ENCODE peak calls at places on chromosomes 6 and 20, in four cellular contexts. One of them, this sample, is unnamed.

GRCh38 chr20:5067877-5068276 is 51.9 kb downstream of the PCNA start:
- ATAC-seq in naive thymus-derived CD4-positive, alpha-beta T cell: no peak
- ATAC-seq in aorta: no peak
- ATAC-seq in activated T-cell treated with anti-CD3 and anti-CD28 coated beads, Interleukin-2, amount 50 U/mL, for 4 hours: no peak
- ATAC-seq in this sample: no peak

GRCh38 chr20:38550274-38550673 is 30.7 kb upstream of the ADIG start:
- ATAC-seq in aorta: no peak
- ATAC-seq in naive thymus-derived CD4-positive, alpha-beta T cell: peak
- ATAC-seq in activated T-cell treated with anti-CD3 and anti-CD28 coated beads, Interleukin-2, amount 50 U/mL, for 4 hours: no peak
- ATAC-seq in this sample: no peak

GRCh38 chr6:39681566-39682250 is 43.5 kb downstream of the KIF6 start:
- ATAC-seq in naive thymus-derived CD4-positive, alpha-beta T cell: no peak
- ATAC-seq in activated T-cell treated with anti-CD3 and anti-CD28 coated beads, Interleukin-2, amount 50 U/mL, for 4 hours: no peak
- ATAC-seq in aorta: no peak
- ATAC-seq in this sample: no peak

GRCh38 chr6:36608788-36609563 is 14.8 kb downstream of the SRSF3 start:
- ATAC-seq in aorta: no peak
- ATAC-seq in activated T-cell treated with anti-CD3 and anti-CD28 coated beads, Interleukin-2, amount 50 U/mL, for 4 hours: no peak
- ATAC-seq in naive thymus-derived CD4-positive, alpha-beta T cell: peak
- ATAC-seq in this sample: no peak

GRCh38 chr6:98560418-98560817 is 274.0 kb upstream of the POU3F2 start:
- ATAC-seq in naive thymus-derived CD4-positive, alpha-beta T cell: no peak
- ATAC-seq in activated T-cell treated with anti-CD3 and anti-CD28 coated beads, Interleukin-2, amount 50 U/mL, for 4 hours: no peak
- ATAC-seq in aorta: no peak
- ATAC-seq in this sample: no peak

GRCh38 chr20:45924391-45925261 is 9.9 kb upstream of the PCIF1 start:
- ATAC-seq in aorta: peak
- ATAC-seq in activated T-cell treated with anti-CD3 and anti-CD28 coated beads, Interleukin-2, amount 50 U/mL, for 4 hours: no peak
- ATAC-seq in naive thymus-derived CD4-positive, alpha-beta T cell: no peak
- ATAC-seq in this sample: peak

GRCh38 chr6:87820343-87820984 is 118.4 kb upstream of the AKIRIN2 start:
- ATAC-seq in aorta: no peak
- ATAC-seq in activated T-cell treated with anti-CD3 and anti-CD28 coated beads, Interleukin-2, amount 50 U/mL, for 4 hours: no peak
- ATAC-seq in naive thymus-derived CD4-positive, alpha-beta T cell: no peak
- ATAC-seq in this sample: no peak

GRCh38 chr20:41533537-41534136 is 84.5 kb downstream of the CHD6 start:
- ATAC-seq in aorta: no peak
- ATAC-seq in naive thymus-derived CD4-positive, alpha-beta T cell: no peak
- ATAC-seq in activated T-cell treated with anti-CD3 and anti-CD28 coated beads, Interleukin-2, amount 50 U/mL, for 4 hours: no peak
- ATAC-seq in this sample: no peak

GRCh38 chr20:31475472-31476312 is 604 bp downstream of the REM1 start:
- ATAC-seq in naive thymus-derived CD4-positive, alpha-beta T cell: no peak
- ATAC-seq in activated T-cell treated with anti-CD3 and anti-CD28 coated beads, Interleukin-2, amount 50 U/mL, for 4 hours: peak
- ATAC-seq in aorta: peak
- ATAC-seq in this sample: no peak

GRCh38 chr6:27825025-27825823 is 87.0 kb downstream of the OR2B2 start:
- ATAC-seq in activated T-cell treated with anti-CD3 and anti-CD28 coated beads, Interleukin-2, amount 50 U/mL, for 4 hours: no peak
- ATAC-seq in naive thymus-derived CD4-positive, alpha-beta T cell: no peak
- ATAC-seq in aorta: no peak
- ATAC-seq in this sample: no peak

GRCh38 chr6:44219053-44219814 is 2.5 kb downstream of the MYMX start:
- ATAC-seq in naive thymus-derived CD4-positive, alpha-beta T cell: peak
- ATAC-seq in aorta: peak
- ATAC-seq in activated T-cell treated with anti-CD3 and anti-CD28 coated beads, Interleukin-2, amount 50 U/mL, for 4 hours: peak
- ATAC-seq in this sample: peak

GRCh38 chr6:1107578-1107977 is 204.3 kb upstream of the FOXQ1 start:
- ATAC-seq in naive thymus-derived CD4-positive, alpha-beta T cell: no peak
- ATAC-seq in aorta: no peak
- ATAC-seq in activated T-cell treated with anti-CD3 and anti-CD28 coated beads, Interleukin-2, amount 50 U/mL, for 4 hours: no peak
- ATAC-seq in this sample: no peak

GRCh38 chr6:14001329-14002012 is 76.7 kb downstream of the RNF182 start:
- ATAC-seq in aorta: no peak
- ATAC-seq in naive thymus-derived CD4-positive, alpha-beta T cell: no peak
- ATAC-seq in activated T-cell treated with anti-CD3 and anti-CD28 coated beads, Interleukin-2, amount 50 U/mL, for 4 hours: no peak
- ATAC-seq in this sample: no peak

GRCh38 chr20:36546111-36546736 is 4.9 kb downstream of the MYL9 start:
- ATAC-seq in activated T-cell treated with anti-CD3 and anti-CD28 coated beads, Interleukin-2, amount 50 U/mL, for 4 hours: no peak
- ATAC-seq in naive thymus-derived CD4-positive, alpha-beta T cell: no peak
- ATAC-seq in aorta: no peak
- ATAC-seq in this sample: no peak